ENCODE peak calls at places on chromosomes 16 and 17, in ten cellular contexts. U, T, D, O, J, F, C, N, Q and L are unnamed samples.

GRCh38 chr16:17173134-17173729 is 297.5 kb downstream of the XYLT1 start:
- DNase-seq in U (no peak), T (no peak), D (no peak), O (peak; percentile 78), J (no peak), F (peak; percentile 67), C (no peak), N (no peak), Q (peak; percentile 5), L (no peak)

GRCh38 chr17:29108806-29109476 is 66.0 kb downstream of the PIPOX start:
- DNase-seq in U (no peak), T (no peak), D (no peak), O (peak; percentile 60), J (no peak), F (no peak), C (no peak), N (no peak), Q (no peak), L (no peak)

GRCh38 chr16:77919761-77920415 is 102.5 kb upstream of the CLEC3A start:
- DNase-seq in U (no peak), T (no peak), D (no peak), O (no peak), J (no peak), F (no peak), C (no peak), N (no peak), Q (no peak), L (no peak)

GRCh38 chr16:66489818-66490217 is 60.1 kb downstream of the TK2 start:
- DNase-seq in U (no peak), T (no peak), D (no peak), O (no peak), J (no peak), F (no peak), C (no peak), N (no peak), Q (no peak), L (no peak)

GRCh38 chr16:56606688-56607618 is 1.4 kb upstream of the MT2A start:
- DNase-seq in U (no peak), T (no peak), D (no peak), O (peak; percentile 80), J (no peak), F (peak; percentile 98), C (no peak), N (peak; percentile 40), Q (peak; percentile 49), L (no peak)

GRCh38 chr16:63346000-63346399 is 1309.8 kb upstream of the CDH8 start:
- DNase-seq in U (no peak), T (no peak), D (no peak), O (no peak), J (no peak), F (no peak), C (no peak), N (no peak), Q (no peak), L (no peak)

GRCh38 chr16:4506450-4506849 is 30.3 kb downstream of the HMOX2 start:
- DNase-seq in U (peak; percentile 63), T (peak; percentile 49), D (peak; percentile 33), O (peak; percentile 81), J (peak; percentile 6), F (no peak), C (peak; percentile 57), N (peak; percentile 93), Q (no peak), L (peak; percentile 69)

GRCh38 chr17:82213251-82214011 is 789 bp upstream of the CCDC57 start:
- DNase-seq in U (peak; percentile 74), T (peak; percentile 70), D (peak; percentile 53), O (no peak), J (peak; percentile 19), F (peak; percentile 57), C (no peak), N (peak; percentile 66), Q (no peak), L (no peak)

GRCh38 chr17:80538484-80538883 is 6.2 kb upstream of the RPTOR start:
- DNase-seq in U (no peak), T (no peak), D (no peak), O (no peak), J (no peak), F (no peak), C (no peak), N (no peak), Q (no peak), L (no peak)

GRCh38 chr17:31538080-31538762 is 146.7 kb downstream of the RAB11FIP4 start:
- DNase-seq in U (no peak), T (no peak), D (no peak), O (no peak), J (no peak), F (no peak), C (no peak), N (no peak), Q (no peak), L (no peak)

GRCh38 chr16:83717814-83718213 is 90.0 kb upstream of the HSBP1 start:
- DNase-seq in U (no peak), T (no peak), D (no peak), O (no peak), J (no peak), F (peak; percentile 51), C (no peak), N (no peak), Q (no peak), L (no peak)

GRCh38 chr16:72384651-72385050 is 212.7 kb upstream of the PMFBP1 start:
- DNase-seq in U (no peak), T (no peak), D (no peak), O (no peak), J (no peak), F (no peak), C (no peak), N (no peak), Q (no peak), L (no peak)

GRCh38 chr17:33895491-33895890 is 359.6 kb upstream of the CCL2 start:
- DNase-seq in U (no peak), T (no peak), D (no peak), O (no peak), J (no peak), F (no peak), C (no peak), N (no peak), Q (no peak), L (no peak)

GRCh38 chr17:77145209-77145608 is 4.4 kb downstream of the SEC14L1 start:
- DNase-seq in U (no peak), T (no peak), D (no peak), O (no peak), J (no peak), F (no peak), C (no peak), N (no peak), Q (no peak), L (no peak)